ENCODE peak calls at places on chromosomes 5 and 9, in six cellular contexts. One of them, this sample, is unnamed.

GRCh38 chr5:2767089-2767488 is 15.6 kb upstream of the IRX2 start:
- DNase-seq in GM12892: no peak
- DNase-seq in H1: no peak
- DNase-seq in K562: no peak
- DNase-seq in GM12878: no peak
- DNase-seq in HepG2: no peak
- DNase-seq in this sample: no peak

GRCh38 chr9:27945386-27945785 is 372.1 kb upstream of the C9orf72 start:
- DNase-seq in GM12892: no peak
- DNase-seq in H1: no peak
- DNase-seq in K562: no peak
- DNase-seq in GM12878: no peak
- DNase-seq in HepG2: no peak
- DNase-seq in this sample: no peak

GRCh38 chr5:168288349-168289245 is 2.8 kb upstream of the WWC1 start:
- DNase-seq in GM12892: no peak
- DNase-seq in H1: no peak
- DNase-seq in K562: no peak
- DNase-seq in GM12878: no peak
- DNase-seq in HepG2: peak
- DNase-seq in this sample: no peak

GRCh38 chr9:109310486-109310901 is 10.4 kb downstream of the EPB41L4B start:
- DNase-seq in GM12892: no peak
- DNase-seq in H1: no peak
- DNase-seq in K562: no peak
- DNase-seq in GM12878: no peak
- DNase-seq in HepG2: no peak
- DNase-seq in this sample: no peak

GRCh38 chr9:123861086-123861707 is 68.7 kb downstream of the DENND1A start:
- DNase-seq in GM12892: no peak
- DNase-seq in H1: no peak
- DNase-seq in K562: no peak
- DNase-seq in GM12878: no peak
- DNase-seq in HepG2: peak
- DNase-seq in this sample: no peak

GRCh38 chr5:54881286-54882005 is 103.9 kb downstream of the ESM1 start:
- DNase-seq in GM12892: no peak
- DNase-seq in H1: no peak
- DNase-seq in K562: no peak
- DNase-seq in GM12878: no peak
- DNase-seq in HepG2: no peak
- DNase-seq in this sample: no peak

GRCh38 chr5:60287174-60287771 is 393.7 kb upstream of the PDE4D start:
- DNase-seq in GM12892: no peak
- DNase-seq in H1: peak
- DNase-seq in K562: peak
- DNase-seq in GM12878: no peak
- DNase-seq in HepG2: peak
- DNase-seq in this sample: no peak

GRCh38 chr9:37027582-37028424 is 6.3 kb downstream of the PAX5 start:
- DNase-seq in GM12892: peak
- DNase-seq in H1: peak
- DNase-seq in K562: peak
- DNase-seq in GM12878: peak
- DNase-seq in HepG2: peak
- DNase-seq in this sample: peak

GRCh38 chr5:36373527-36374086 is 71.9 kb upstream of the RANBP3L start:
- DNase-seq in GM12892: no peak
- DNase-seq in H1: no peak
- DNase-seq in K562: peak
- DNase-seq in GM12878: no peak
- DNase-seq in HepG2: peak
- DNase-seq in this sample: no peak

GRCh38 chr9:98502311-98502975 is 206.3 kb downstream of the GABBR2 start:
- DNase-seq in GM12892: no peak
- DNase-seq in H1: no peak
- DNase-seq in K562: no peak
- DNase-seq in GM12878: no peak
- DNase-seq in HepG2: no peak
- DNase-seq in this sample: no peak

GRCh38 chr9:38228331-38229122 is 159.5 kb upstream of the SHB start:
- DNase-seq in GM12892: no peak
- DNase-seq in H1: no peak
- DNase-seq in K562: no peak
- DNase-seq in GM12878: no peak
- DNase-seq in HepG2: no peak
- DNase-seq in this sample: no peak

GRCh38 chr5:144487761-144488160 is 317.1 kb downstream of the KCTD16 start:
- DNase-seq in GM12892: no peak
- DNase-seq in H1: no peak
- DNase-seq in K562: no peak
- DNase-seq in GM12878: no peak
- DNase-seq in HepG2: no peak
- DNase-seq in this sample: no peak

GRCh38 chr5:75324791-75325190 is 12.2 kb upstream of the HMGCR start:
- DNase-seq in GM12892: no peak
- DNase-seq in H1: no peak
- DNase-seq in K562: no peak
- DNase-seq in GM12878: no peak
- DNase-seq in HepG2: no peak
- DNase-seq in this sample: no peak

GRCh38 chr9:116154976-116155699 is 1.5 kb downstream of the PAPPA start:
- DNase-seq in GM12892: no peak
- DNase-seq in H1: no peak
- DNase-seq in K562: no peak
- DNase-seq in GM12878: no peak
- DNase-seq in HepG2: no peak
- DNase-seq in this sample: no peak

GRCh38 chr5:133731951-133732350 is 119.6 kb upstream of the FSTL4 start:
- DNase-seq in GM12892: no peak
- DNase-seq in H1: no peak
- DNase-seq in K562: no peak
- DNase-seq in GM12878: no peak
- DNase-seq in HepG2: no peak
- DNase-seq in this sample: no peak

GRCh38 chr5:172311605-172312004 is 28.0 kb upstream of the UBTD2 start:
- DNase-seq in GM12892: no peak
- DNase-seq in H1: no peak
- DNase-seq in K562: no peak
- DNase-seq in GM12878: no peak
- DNase-seq in HepG2: no peak
- DNase-seq in this sample: no peak

GRCh38 chr5:173764321-173765029 is 123.7 kb upstream of the CPEB4 start:
- DNase-seq in GM12892: no peak
- DNase-seq in H1: no peak
- DNase-seq in K562: peak
- DNase-seq in GM12878: no peak
- DNase-seq in HepG2: peak
- DNase-seq in this sample: no peak

GRCh38 chr5:107389769-107390168 is 281.0 kb downstream of the EFNA5 start:
- DNase-seq in GM12892: no peak
- DNase-seq in H1: no peak
- DNase-seq in K562: no peak
- DNase-seq in GM12878: no peak
- DNase-seq in HepG2: no peak
- DNase-seq in this sample: no peak

GRCh38 chr9:117205806-117206205 is 209.1 kb downstream of the ASTN2 start:
- DNase-seq in GM12892: no peak
- DNase-seq in H1: no peak
- DNase-seq in K562: no peak
- DNase-seq in GM12878: no peak
- DNase-seq in HepG2: no peak
- DNase-seq in this sample: no peak

GRCh38 chr5:135242021-135242480 is 157.0 kb downstream of the MACROH2A1 start:
- DNase-seq in GM12892: no peak
- DNase-seq in H1: no peak
- DNase-seq in K562: no peak
- DNase-seq in GM12878: no peak
- DNase-seq in HepG2: no peak
- DNase-seq in this sample: no peak

GRCh38 chr5:72658767-72659540 is 151.7 kb upstream of the ZNF366 start:
- DNase-seq in GM12892: no peak
- DNase-seq in H1: no peak
- DNase-seq in K562: no peak
- DNase-seq in GM12878: no peak
- DNase-seq in HepG2: no peak
- DNase-seq in this sample: no peak

GRCh38 chr5:145848854-145849253 is 13.7 kb upstream of the PRELID2 start:
- DNase-seq in GM12892: no peak
- DNase-seq in H1: no peak
- DNase-seq in K562: peak
- DNase-seq in GM12878: no peak
- DNase-seq in HepG2: no peak
- DNase-seq in this sample: no peak

GRCh38 chr9:117002686-117003085 is 315.6 kb downstream of the TRIM32 start:
- DNase-seq in GM12892: no peak
- DNase-seq in H1: no peak
- DNase-seq in K562: no peak
- DNase-seq in GM12878: no peak
- DNase-seq in HepG2: no peak
- DNase-seq in this sample: no peak

GRCh38 chr9:83153030-83153429 is 90.1 kb upstream of the RASEF start:
- DNase-seq in GM12892: no peak
- DNase-seq in H1: no peak
- DNase-seq in K562: no peak
- DNase-seq in GM12878: no peak
- DNase-seq in HepG2: no peak
- DNase-seq in this sample: no peak

GRCh38 chr5:92513067-92513466 is 1068.0 kb downstream of the NR2F1-AS1 start:
- DNase-seq in GM12892: no peak
- DNase-seq in H1: no peak
- DNase-seq in K562: no peak
- DNase-seq in GM12878: no peak
- DNase-seq in HepG2: no peak
- DNase-seq in this sample: no peak

GRCh38 chr5:175597718-175598117 is 60.2 kb upstream of the HRH2 start:
- DNase-seq in GM12892: no peak
- DNase-seq in H1: no peak
- DNase-seq in K562: no peak
- DNase-seq in GM12878: no peak
- DNase-seq in HepG2: no peak
- DNase-seq in this sample: no peak

GRCh38 chr9:113886471-113886870 is 10.4 kb downstream of the ZNF618 start:
- DNase-seq in GM12892: no peak
- DNase-seq in H1: no peak
- DNase-seq in K562: no peak
- DNase-seq in GM12878: no peak
- DNase-seq in HepG2: no peak
- DNase-seq in this sample: no peak

GRCh38 chr9:110782701-110783100 is 114.1 kb downstream of the MUSK start:
- DNase-seq in GM12892: no peak
- DNase-seq in H1: no peak
- DNase-seq in K562: no peak
- DNase-seq in GM12878: no peak
- DNase-seq in HepG2: no peak
- DNase-seq in this sample: no peak

GRCh38 chr5:141031006-141031405 is 20.2 kb upstream of the PCDHB1 start:
- DNase-seq in GM12892: no peak
- DNase-seq in H1: no peak
- DNase-seq in K562: no peak
- DNase-seq in GM12878: no peak
- DNase-seq in HepG2: no peak
- DNase-seq in this sample: no peak

GRCh38 chr9:4297795-4298254 is 2.0 kb downstream of the GLIS3 start:
- DNase-seq in GM12892: peak
- DNase-seq in H1: no peak
- DNase-seq in K562: peak
- DNase-seq in GM12878: no peak
- DNase-seq in HepG2: peak
- DNase-seq in this sample: peak
- TF ChIP-seq POLR2AphosphoS5 in GM12892: no peak
- TF ChIP-seq POLR2AphosphoS5 in H1: peak
- TF ChIP-seq POLR2AphosphoS5 in K562: no peak
- TF ChIP-seq POLR2AphosphoS5 in GM12878: no peak
- TF ChIP-seq POLR2AphosphoS5 in HepG2: no peak
- TF ChIP-seq POLR2AphosphoS5 in this sample: no peak

GRCh38 chr5:74237746-74238145 is 402.8 kb downstream of the ENC1 start:
- DNase-seq in GM12892: no peak
- DNase-seq in H1: no peak
- DNase-seq in K562: no peak
- DNase-seq in GM12878: no peak
- DNase-seq in HepG2: no peak
- DNase-seq in this sample: no peak
- TF ChIP-seq TAF1 in GM12892: no peak
- TF ChIP-seq TAF1 in H1: no peak
- TF ChIP-seq TAF1 in K562: no peak
- TF ChIP-seq TAF1 in GM12878: no peak
- TF ChIP-seq TAF1 in HepG2: no peak
- TF ChIP-seq TAF1 in this sample: no peak

DNA sequence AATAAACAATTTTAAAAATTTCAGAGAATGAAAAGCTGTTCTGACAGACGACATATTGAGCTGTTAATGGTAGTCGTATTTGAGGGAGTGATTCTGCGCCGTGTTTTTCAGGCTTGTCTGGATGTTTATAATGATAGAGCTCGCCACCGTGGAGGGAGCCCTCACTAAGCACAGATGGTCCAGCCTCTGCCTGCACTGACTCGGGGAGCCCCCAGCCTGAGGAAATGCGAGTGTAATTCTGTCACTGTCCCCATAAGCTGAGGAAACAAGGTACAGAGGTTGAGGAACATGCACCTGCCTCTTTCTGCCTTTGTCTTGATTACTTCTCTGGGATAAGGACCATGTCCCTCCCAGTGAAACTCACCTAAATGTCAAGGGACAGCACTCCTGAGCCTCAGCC is 7.4 kb upstream of the DBH start:
- DNase-seq in GM12892: no peak
- DNase-seq in H1: no peak
- DNase-seq in K562: no peak
- DNase-seq in GM12878: no peak
- DNase-seq in HepG2: no peak
- DNase-seq in this sample: no peak
- TF ChIP-seq POLR2AphosphoS5 in GM12892: no peak
- TF ChIP-seq POLR2AphosphoS5 in H1: no peak
- TF ChIP-seq POLR2AphosphoS5 in K562: no peak
- TF ChIP-seq POLR2AphosphoS5 in GM12878: no peak
- TF ChIP-seq POLR2AphosphoS5 in HepG2: no peak
- TF ChIP-seq POLR2AphosphoS5 in this sample: no peak

DNA sequence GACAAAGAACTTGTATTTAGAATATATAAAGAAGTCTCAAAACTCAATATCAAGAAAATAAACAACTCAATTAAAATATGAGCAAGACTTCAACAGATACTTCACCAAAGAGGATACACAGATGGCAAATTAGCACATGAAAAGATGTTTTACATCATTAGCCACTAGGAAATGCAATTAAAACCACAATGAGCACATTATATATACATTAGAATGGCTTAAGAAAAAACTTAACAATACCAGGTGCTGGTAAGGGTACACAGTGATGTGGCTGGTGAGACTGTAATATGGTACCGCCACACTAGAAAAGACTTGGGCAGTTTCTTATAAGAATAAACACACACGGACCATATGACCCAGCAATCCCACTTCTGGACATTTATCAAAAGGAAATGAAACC is 27.7 kb downstream of the SEMA4D start:
- DNase-seq in GM12892: no peak
- DNase-seq in H1: no peak
- DNase-seq in K562: no peak
- DNase-seq in GM12878: no peak
- DNase-seq in HepG2: no peak
- DNase-seq in this sample: no peak
- TF ChIP-seq TAF1 in GM12892: no peak
- TF ChIP-seq TAF1 in H1: no peak
- TF ChIP-seq TAF1 in K562: no peak
- TF ChIP-seq TAF1 in GM12878: no peak
- TF ChIP-seq TAF1 in HepG2: no peak
- TF ChIP-seq TAF1 in this sample: no peak

This sample was measured in GM12891.